ENCODE peak calls at places on chromosome 17, in ten cellular contexts. One of them, this sample, is unnamed.

GRCh38 chr17:64073771-64074703 is 53.6 kb upstream of the ICAM2 start:
- DNase-seq in WTC11: no peak
- DNase-seq in KG1: peak; percentile 32
- DNase-seq in stimulated activated naive CD8-positive, alpha-beta T cell treated with anti-CD3 and anti-CD28 coated beads, Interleukin-15, Interleukin-2, amounts not matched to agents 100 U/mL and 50 U/mL, for 24 hours: no peak
- DNase-seq in immature natural killer cell: no peak
- DNase-seq in IMR-90: no peak
- DNase-seq in NCI-H69: peak; percentile 92
- DNase-seq in GM12865: peak; percentile 79
- DNase-seq in stimulated activated CD8-positive, alpha-beta memory T cell treated with anti-CD3 and anti-CD28 coated beads, Interleukin-7, amount 100 ng/mL, for 24 hours: no peak
- DNase-seq in psoas muscle: no peak
- DNase-seq in this sample: no peak

GRCh38 chr17:28405632-28406477 is at the start of gene SLC46A1:
- DNase-seq in immature natural killer cell: peak; percentile 22
- DNase-seq in psoas muscle: peak; percentile 67
- DNase-seq in IMR-90: no peak
- DNase-seq in stimulated activated naive CD8-positive, alpha-beta T cell treated with anti-CD3 and anti-CD28 coated beads, Interleukin-15, Interleukin-2, amounts not matched to agents 100 U/mL and 50 U/mL, for 24 hours: peak; percentile 81
- DNase-seq in stimulated activated CD8-positive, alpha-beta memory T cell treated with anti-CD3 and anti-CD28 coated beads, Interleukin-7, amount 100 ng/mL, for 24 hours: peak; percentile 53
- DNase-seq in NCI-H69: peak; percentile 92
- DNase-seq in WTC11: peak; percentile 80
- DNase-seq in KG1: no peak
- DNase-seq in GM12865: peak; percentile 59
- DNase-seq in this sample: no peak

GRCh38 chr17:59165933-59166342 is 10.4 kb downstream of the PRR11 start:
- DNase-seq in psoas muscle: no peak
- DNase-seq in stimulated activated naive CD8-positive, alpha-beta T cell treated with anti-CD3 and anti-CD28 coated beads, Interleukin-15, Interleukin-2, amounts not matched to agents 100 U/mL and 50 U/mL, for 24 hours: peak; percentile 34
- DNase-seq in WTC11: peak; percentile 57
- DNase-seq in GM12865: peak; percentile 63
- DNase-seq in immature natural killer cell: peak; percentile 16
- DNase-seq in stimulated activated CD8-positive, alpha-beta memory T cell treated with anti-CD3 and anti-CD28 coated beads, Interleukin-7, amount 100 ng/mL, for 24 hours: no peak
- DNase-seq in NCI-H69: peak; percentile 70
- DNase-seq in IMR-90: peak; percentile 60
- DNase-seq in KG1: peak; percentile 14
- DNase-seq in this sample: no peak

GRCh38 chr17:51638909-51639308 is 378.6 kb downstream of the UTP18 start:
- DNase-seq in NCI-H69: no peak
- DNase-seq in GM12865: no peak
- DNase-seq in WTC11: no peak
- DNase-seq in KG1: no peak
- DNase-seq in IMR-90: no peak
- DNase-seq in stimulated activated CD8-positive, alpha-beta memory T cell treated with anti-CD3 and anti-CD28 coated beads, Interleukin-7, amount 100 ng/mL, for 24 hours: no peak
- DNase-seq in psoas muscle: no peak
- DNase-seq in immature natural killer cell: no peak
- DNase-seq in stimulated activated naive CD8-positive, alpha-beta T cell treated with anti-CD3 and anti-CD28 coated beads, Interleukin-15, Interleukin-2, amounts not matched to agents 100 U/mL and 50 U/mL, for 24 hours: no peak
- DNase-seq in this sample: no peak

GRCh38 chr17:42188749-42189650 is 3.7 kb upstream of the HCRT start:
- DNase-seq in stimulated activated CD8-positive, alpha-beta memory T cell treated with anti-CD3 and anti-CD28 coated beads, Interleukin-7, amount 100 ng/mL, for 24 hours: no peak
- DNase-seq in IMR-90: no peak
- DNase-seq in NCI-H69: no peak
- DNase-seq in GM12865: no peak
- DNase-seq in immature natural killer cell: no peak
- DNase-seq in KG1: no peak
- DNase-seq in stimulated activated naive CD8-positive, alpha-beta T cell treated with anti-CD3 and anti-CD28 coated beads, Interleukin-15, Interleukin-2, amounts not matched to agents 100 U/mL and 50 U/mL, for 24 hours: no peak
- DNase-seq in psoas muscle: no peak
- DNase-seq in WTC11: no peak
- DNase-seq in this sample: no peak

GRCh38 chr17:73988110-73988509 is 215.4 kb upstream of the RPL38 start:
- DNase-seq in NCI-H69: no peak
- DNase-seq in GM12865: no peak
- DNase-seq in stimulated activated CD8-positive, alpha-beta memory T cell treated with anti-CD3 and anti-CD28 coated beads, Interleukin-7, amount 100 ng/mL, for 24 hours: no peak
- DNase-seq in immature natural killer cell: no peak
- DNase-seq in stimulated activated naive CD8-positive, alpha-beta T cell treated with anti-CD3 and anti-CD28 coated beads, Interleukin-15, Interleukin-2, amounts not matched to agents 100 U/mL and 50 U/mL, for 24 hours: no peak
- DNase-seq in psoas muscle: no peak
- DNase-seq in KG1: no peak
- DNase-seq in WTC11: no peak
- DNase-seq in IMR-90: no peak
- DNase-seq in this sample: no peak

GRCh38 chr17:76593964-76594363 is 8.3 kb upstream of the ST6GALNAC2 start:
- DNase-seq in stimulated activated naive CD8-positive, alpha-beta T cell treated with anti-CD3 and anti-CD28 coated beads, Interleukin-15, Interleukin-2, amounts not matched to agents 100 U/mL and 50 U/mL, for 24 hours: no peak
- DNase-seq in WTC11: no peak
- DNase-seq in IMR-90: no peak
- DNase-seq in KG1: no peak
- DNase-seq in GM12865: no peak
- DNase-seq in stimulated activated CD8-positive, alpha-beta memory T cell treated with anti-CD3 and anti-CD28 coated beads, Interleukin-7, amount 100 ng/mL, for 24 hours: no peak
- DNase-seq in psoas muscle: no peak
- DNase-seq in NCI-H69: peak; percentile 56
- DNase-seq in immature natural killer cell: no peak
- DNase-seq in this sample: no peak

GRCh38 chr17:1703063-1703462 is 7.1 kb downstream of the TLCD2 start:
- DNase-seq in immature natural killer cell: no peak
- DNase-seq in KG1: no peak
- DNase-seq in stimulated activated CD8-positive, alpha-beta memory T cell treated with anti-CD3 and anti-CD28 coated beads, Interleukin-7, amount 100 ng/mL, for 24 hours: no peak
- DNase-seq in stimulated activated naive CD8-positive, alpha-beta T cell treated with anti-CD3 and anti-CD28 coated beads, Interleukin-15, Interleukin-2, amounts not matched to agents 100 U/mL and 50 U/mL, for 24 hours: no peak
- DNase-seq in GM12865: no peak
- DNase-seq in psoas muscle: no peak
- DNase-seq in NCI-H69: no peak
- DNase-seq in WTC11: no peak
- DNase-seq in IMR-90: peak; percentile 37
- DNase-seq in this sample: no peak

GRCh38 chr17:66301864-66302741 is at the start of gene PRKCA:
- DNase-seq in stimulated activated CD8-positive, alpha-beta memory T cell treated with anti-CD3 and anti-CD28 coated beads, Interleukin-7, amount 100 ng/mL, for 24 hours: peak; percentile 29
- DNase-seq in IMR-90: peak; percentile 69
- DNase-seq in GM12865: peak; percentile 81
- DNase-seq in WTC11: peak; percentile 68
- DNase-seq in NCI-H69: peak; percentile 93
- DNase-seq in KG1: no peak
- DNase-seq in psoas muscle: peak; percentile 81
- DNase-seq in immature natural killer cell: peak; percentile 79
- DNase-seq in stimulated activated naive CD8-positive, alpha-beta T cell treated with anti-CD3 and anti-CD28 coated beads, Interleukin-15, Interleukin-2, amounts not matched to agents 100 U/mL and 50 U/mL, for 24 hours: peak; percentile 81
- DNase-seq in this sample: peak; percentile 64

GRCh38 chr17:82980632-82981031 is 98.8 kb upstream of the METRNL start:
- DNase-seq in GM12865: no peak
- DNase-seq in IMR-90: no peak
- DNase-seq in immature natural killer cell: no peak
- DNase-seq in NCI-H69: no peak
- DNase-seq in stimulated activated naive CD8-positive, alpha-beta T cell treated with anti-CD3 and anti-CD28 coated beads, Interleukin-15, Interleukin-2, amounts not matched to agents 100 U/mL and 50 U/mL, for 24 hours: no peak
- DNase-seq in psoas muscle: no peak
- DNase-seq in WTC11: no peak
- DNase-seq in KG1: no peak
- DNase-seq in stimulated activated CD8-positive, alpha-beta memory T cell treated with anti-CD3 and anti-CD28 coated beads, Interleukin-7, amount 100 ng/mL, for 24 hours: no peak
- DNase-seq in this sample: no peak

GRCh38 chr17:48486557-48486956 is 44.3 kb downstream of the HOXB1 start:
- DNase-seq in stimulated activated naive CD8-positive, alpha-beta T cell treated with anti-CD3 and anti-CD28 coated beads, Interleukin-15, Interleukin-2, amounts not matched to agents 100 U/mL and 50 U/mL, for 24 hours: no peak
- DNase-seq in GM12865: peak; percentile 21
- DNase-seq in stimulated activated CD8-positive, alpha-beta memory T cell treated with anti-CD3 and anti-CD28 coated beads, Interleukin-7, amount 100 ng/mL, for 24 hours: no peak
- DNase-seq in KG1: no peak
- DNase-seq in immature natural killer cell: no peak
- DNase-seq in psoas muscle: peak; percentile 22
- DNase-seq in IMR-90: peak; percentile 100
- DNase-seq in WTC11: no peak
- DNase-seq in NCI-H69: no peak
- DNase-seq in this sample: no peak

GRCh38 chr17:64063766-64064224 is 43.4 kb upstream of the ICAM2 start:
- DNase-seq in stimulated activated CD8-positive, alpha-beta memory T cell treated with anti-CD3 and anti-CD28 coated beads, Interleukin-7, amount 100 ng/mL, for 24 hours: no peak
- DNase-seq in WTC11: peak; percentile 84
- DNase-seq in KG1: no peak
- DNase-seq in immature natural killer cell: peak; percentile 68
- DNase-seq in GM12865: peak; percentile 60
- DNase-seq in IMR-90: peak; percentile 27
- DNase-seq in stimulated activated naive CD8-positive, alpha-beta T cell treated with anti-CD3 and anti-CD28 coated beads, Interleukin-15, Interleukin-2, amounts not matched to agents 100 U/mL and 50 U/mL, for 24 hours: peak; percentile 61
- DNase-seq in psoas muscle: peak; percentile 48
- DNase-seq in NCI-H69: peak; percentile 49
- DNase-seq in this sample: peak; percentile 28

GRCh38 chr17:80386341-80386740 is 28.6 kb upstream of the ENDOV start:
- DNase-seq in NCI-H69: no peak
- DNase-seq in psoas muscle: no peak
- DNase-seq in WTC11: no peak
- DNase-seq in stimulated activated CD8-positive, alpha-beta memory T cell treated with anti-CD3 and anti-CD28 coated beads, Interleukin-7, amount 100 ng/mL, for 24 hours: no peak
- DNase-seq in stimulated activated naive CD8-positive, alpha-beta T cell treated with anti-CD3 and anti-CD28 coated beads, Interleukin-15, Interleukin-2, amounts not matched to agents 100 U/mL and 50 U/mL, for 24 hours: no peak
- DNase-seq in GM12865: no peak
- DNase-seq in immature natural killer cell: no peak
- DNase-seq in KG1: no peak
- DNase-seq in IMR-90: no peak
- DNase-seq in this sample: no peak

GRCh38 chr17:33142703-33143299 is 150.3 kb downstream of the ASIC2 start:
- DNase-seq in IMR-90: peak; percentile 24
- DNase-seq in immature natural killer cell: peak; percentile 9
- DNase-seq in WTC11: peak; percentile 57
- DNase-seq in KG1: no peak
- DNase-seq in stimulated activated naive CD8-positive, alpha-beta T cell treated with anti-CD3 and anti-CD28 coated beads, Interleukin-15, Interleukin-2, amounts not matched to agents 100 U/mL and 50 U/mL, for 24 hours: peak; percentile 5
- DNase-seq in GM12865: peak; percentile 29
- DNase-seq in stimulated activated CD8-positive, alpha-beta memory T cell treated with anti-CD3 and anti-CD28 coated beads, Interleukin-7, amount 100 ng/mL, for 24 hours: no peak
- DNase-seq in NCI-H69: no peak
- DNase-seq in psoas muscle: no peak
- DNase-seq in this sample: no peak

GRCh38 chr17:35865412-35866355 is 3.0 kb downstream of the HEATR9 start:
- DNase-seq in stimulated activated CD8-positive, alpha-beta memory T cell treated with anti-CD3 and anti-CD28 coated beads, Interleukin-7, amount 100 ng/mL, for 24 hours: no peak
- DNase-seq in IMR-90: peak; percentile 61
- DNase-seq in stimulated activated naive CD8-positive, alpha-beta T cell treated with anti-CD3 and anti-CD28 coated beads, Interleukin-15, Interleukin-2, amounts not matched to agents 100 U/mL and 50 U/mL, for 24 hours: no peak
- DNase-seq in psoas muscle: no peak
- DNase-seq in WTC11: no peak
- DNase-seq in GM12865: no peak
- DNase-seq in NCI-H69: no peak
- DNase-seq in KG1: no peak
- DNase-seq in immature natural killer cell: no peak
- DNase-seq in this sample: no peak

GRCh38 chr17:50837286-50837979 is 2.0 kb downstream of the WFIKKN2 start:
- DNase-seq in GM12865: no peak
- DNase-seq in NCI-H69: no peak
- DNase-seq in WTC11: no peak
- DNase-seq in KG1: no peak
- DNase-seq in stimulated activated naive CD8-positive, alpha-beta T cell treated with anti-CD3 and anti-CD28 coated beads, Interleukin-15, Interleukin-2, amounts not matched to agents 100 U/mL and 50 U/mL, for 24 hours: no peak
- DNase-seq in immature natural killer cell: no peak
- DNase-seq in stimulated activated CD8-positive, alpha-beta memory T cell treated with anti-CD3 and anti-CD28 coated beads, Interleukin-7, amount 100 ng/mL, for 24 hours: no peak
- DNase-seq in psoas muscle: no peak
- DNase-seq in IMR-90: no peak
- DNase-seq in this sample: no peak

GRCh38 chr17:47901423-47901822 is 5.4 kb downstream of the SP2 start:
- DNase-seq in psoas muscle: no peak
- DNase-seq in stimulated activated naive CD8-positive, alpha-beta T cell treated with anti-CD3 and anti-CD28 coated beads, Interleukin-15, Interleukin-2, amounts not matched to agents 100 U/mL and 50 U/mL, for 24 hours: no peak
- DNase-seq in KG1: no peak
- DNase-seq in WTC11: no peak
- DNase-seq in stimulated activated CD8-positive, alpha-beta memory T cell treated with anti-CD3 and anti-CD28 coated beads, Interleukin-7, amount 100 ng/mL, for 24 hours: no peak
- DNase-seq in NCI-H69: no peak
- DNase-seq in IMR-90: no peak
- DNase-seq in immature natural killer cell: no peak
- DNase-seq in GM12865: no peak
- DNase-seq in this sample: no peak

GRCh38 chr17:7252176-7253043 is at the start of gene ELP5:
- DNase-seq in psoas muscle: peak; percentile 96
- DNase-seq in KG1: peak; percentile 85
- DNase-seq in GM12865: peak; percentile 96
- DNase-seq in stimulated activated CD8-positive, alpha-beta memory T cell treated with anti-CD3 and anti-CD28 coated beads, Interleukin-7, amount 100 ng/mL, for 24 hours: peak; percentile 80
- DNase-seq in WTC11: peak; percentile 96
- DNase-seq in IMR-90: peak; percentile 94
- DNase-seq in immature natural killer cell: peak; percentile 91
- DNase-seq in NCI-H69: peak; percentile 91
- DNase-seq in stimulated activated naive CD8-positive, alpha-beta T cell treated with anti-CD3 and anti-CD28 coated beads, Interleukin-15, Interleukin-2, amounts not matched to agents 100 U/mL and 50 U/mL, for 24 hours: peak; percentile 99
- DNase-seq in this sample: peak; percentile 86

GRCh38 chr17:77208217-77208808 is 67.5 kb downstream of the SEC14L1 start:
- DNase-seq in immature natural killer cell: no peak
- DNase-seq in IMR-90: peak; percentile 59
- DNase-seq in stimulated activated CD8-positive, alpha-beta memory T cell treated with anti-CD3 and anti-CD28 coated beads, Interleukin-7, amount 100 ng/mL, for 24 hours: no peak
- DNase-seq in KG1: no peak
- DNase-seq in stimulated activated naive CD8-positive, alpha-beta T cell treated with anti-CD3 and anti-CD28 coated beads, Interleukin-15, Interleukin-2, amounts not matched to agents 100 U/mL and 50 U/mL, for 24 hours: no peak
- DNase-seq in psoas muscle: no peak
- DNase-seq in GM12865: no peak
- DNase-seq in WTC11: peak; percentile 13
- DNase-seq in NCI-H69: no peak
- DNase-seq in this sample: peak; percentile 68

GRCh38 chr17:57400648-57401047 is 144.3 kb downstream of the MSI2 start:
- DNase-seq in WTC11: no peak
- DNase-seq in stimulated activated naive CD8-positive, alpha-beta T cell treated with anti-CD3 and anti-CD28 coated beads, Interleukin-15, Interleukin-2, amounts not matched to agents 100 U/mL and 50 U/mL, for 24 hours: no peak
- DNase-seq in NCI-H69: no peak
- DNase-seq in GM12865: no peak
- DNase-seq in psoas muscle: no peak
- DNase-seq in stimulated activated CD8-positive, alpha-beta memory T cell treated with anti-CD3 and anti-CD28 coated beads, Interleukin-7, amount 100 ng/mL, for 24 hours: no peak
- DNase-seq in immature natural killer cell: no peak
- DNase-seq in IMR-90: peak; percentile 17
- DNase-seq in KG1: no peak
- DNase-seq in this sample: no peak

GRCh38 chr17:19753049-19753444 is 4.9 kb upstream of the ALDH3A1 start:
- DNase-seq in GM12865: no peak
- DNase-seq in IMR-90: peak; percentile 60
- DNase-seq in psoas muscle: peak; percentile 86
- DNase-seq in NCI-H69: peak; percentile 93
- DNase-seq in stimulated activated CD8-positive, alpha-beta memory T cell treated with anti-CD3 and anti-CD28 coated beads, Interleukin-7, amount 100 ng/mL, for 24 hours: no peak
- DNase-seq in stimulated activated naive CD8-positive, alpha-beta T cell treated with anti-CD3 and anti-CD28 coated beads, Interleukin-15, Interleukin-2, amounts not matched to agents 100 U/mL and 50 U/mL, for 24 hours: no peak
- DNase-seq in KG1: no peak
- DNase-seq in immature natural killer cell: no peak
- DNase-seq in WTC11: no peak
- DNase-seq in this sample: peak; percentile 93

This sample was measured in gastrocnemius medialis.